ENCODE peak calls at places on chromosomes 13 and 19, in nine cellular contexts. Q is Peyer's patch, M is HCT116, T is Panc1, H is pancreas, U is A673, W is fibroblast of lung, Z is mesendoderm, B is fibroblast of the aortic adventitia. K is an unnamed sample.

GRCh38 chr13:29465741-29466293 is 129.7 kb downstream of the SLC7A1 start:
- DNase-seq in Q (no peak), M (no peak), T (no peak), H (no peak), U (no peak), W (peak; percentile 83), Z (peak; percentile 61), B (peak; percentile 54), K (peak; percentile 63)

GRCh38 chr13:110186221-110186838 is 120.6 kb downstream of the COL4A1 start:
- DNase-seq in Q (no peak), M (no peak), T (no peak), H (no peak), U (no peak), W (peak; percentile 41), Z (peak; percentile 84), B (no peak), K (peak; percentile 46)

GRCh38 chr19:52498571-52498970 is 28.9 kb upstream of the ZNF808 start:
- DNase-seq in Q (no peak), M (no peak), T (no peak), H (no peak), U (no peak), W (no peak), Z (no peak), B (no peak), K (no peak)

GRCh38 chr13:73327579-73327978 is 268.8 kb downstream of the KLF5 start:
- DNase-seq in Q (no peak), M (no peak), T (no peak), H (no peak), U (no peak), W (no peak), Z (no peak), B (no peak), K (no peak)

GRCh38 chr13:110726726-110727125 is 13.2 kb downstream of the ING1 start:
- DNase-seq in Q (no peak), M (no peak), T (no peak), H (no peak), U (no peak), W (no peak), Z (no peak), B (no peak), K (no peak)

GRCh38 chr19:48149430-48149829 is 20.7 kb downstream of the LIG1 start:
- DNase-seq in Q (no peak), M (no peak), T (no peak), H (no peak), U (no peak), W (no peak), Z (no peak), B (no peak), K (no peak)

GRCh38 chr19:17753976-17754375 is 2.7 kb downstream of the FCHO1 start:
- DNase-seq in Q (no peak), M (no peak), T (no peak), H (no peak), U (peak; percentile 44), W (no peak), Z (no peak), B (no peak), K (no peak)

GRCh38 chr13:53201454-53202225 is 173.0 kb downstream of the OLFM4 start:
- DNase-seq in Q (peak; percentile 49), M (no peak), T (no peak), H (peak; percentile 20), U (peak; percentile 60), W (no peak), Z (peak; percentile 53), B (no peak), K (no peak)

GRCh38 chr19:14181906-14182305 is 24.1 kb downstream of the ADGRL1 start:
- DNase-seq in Q (no peak), M (no peak), T (no peak), H (no peak), U (no peak), W (no peak), Z (no peak), B (no peak), K (no peak)

GRCh38 chr19:32873560-32873959 is 4.0 kb upstream of the SLC7A9 start:
- DNase-seq in Q (no peak), M (no peak), T (no peak), H (no peak), U (no peak), W (no peak), Z (no peak), B (no peak), K (no peak)

DNA sequence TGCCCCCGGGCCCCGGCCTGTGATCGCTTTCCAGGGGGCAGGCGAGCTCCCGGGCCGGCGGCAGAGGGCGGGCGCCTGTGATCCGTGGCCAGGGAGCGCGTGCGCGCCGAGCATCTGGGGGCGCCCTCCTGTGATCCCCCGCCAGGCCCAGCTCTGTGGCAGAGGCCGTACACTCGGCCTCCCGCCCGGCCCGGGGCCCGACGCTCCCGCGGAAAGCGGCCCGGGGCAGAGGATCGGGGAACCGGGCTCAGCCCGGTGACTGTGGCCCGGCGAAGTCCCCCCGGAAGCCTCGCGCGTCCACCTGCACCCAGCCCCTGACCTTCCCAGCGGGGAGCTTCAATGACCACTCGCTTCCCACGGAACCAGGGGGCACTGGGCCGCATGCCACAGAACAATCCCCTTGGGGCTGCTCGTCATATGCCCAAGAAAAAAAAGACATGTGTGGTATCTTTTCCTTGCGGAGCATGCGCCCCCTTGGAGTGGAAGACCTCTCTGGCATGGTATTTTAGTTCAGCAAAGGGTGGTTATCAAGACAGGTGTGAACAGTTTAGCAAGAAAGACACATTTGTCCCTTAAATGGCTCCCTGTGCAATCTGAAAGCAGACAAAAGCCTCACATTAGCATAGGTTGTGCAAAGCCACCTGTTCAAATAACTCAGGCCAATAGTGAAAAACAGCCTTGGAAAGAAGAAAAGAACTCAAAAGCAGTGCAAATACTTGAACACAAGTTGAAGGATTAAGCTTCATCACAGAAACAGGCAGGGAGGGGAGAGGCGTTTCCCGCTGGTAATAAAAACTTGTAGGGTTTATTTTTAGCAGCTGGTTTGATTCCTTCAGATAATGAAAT is 290.8 kb upstream of the SOX21 start:
- DNase-seq in Q (no peak), M (no peak), T (no peak), H (no peak), U (no peak), W (no peak), Z (no peak), B (peak; percentile 32), K (peak; percentile 19)
- H3K4me3 ChIP-seq in Q (no peak overlapping the region), M (no peak overlapping the region), T (peak overlapping the region; percentile 7), H (peak overlapping the region; percentile 8), U (no peak overlapping the region), W (peak overlapping the region; percentile 43), Z (no peak overlapping the region), B (peak overlapping the region; percentile 47), K (peak overlapping the region; percentile 29)

GRCh38 chr13:50071399-50071798 is 56.2 kb downstream of the KCNRG start:
- DNase-seq in Q (no peak), M (no peak), T (no peak), H (no peak), U (no peak), W (no peak), Z (peak; percentile 1), B (peak; percentile 28), K (peak; percentile 34)
- H3K4me3 ChIP-seq in Q (no peak overlapping the region), M (no peak overlapping the region), T (no peak overlapping the region), H (no peak overlapping the region), U (no peak overlapping the region), W (no peak overlapping the region), Z (no peak overlapping the region), B (peak overlapping the region; percentile 6), K (no peak overlapping the region)

GRCh38 chr19:39508629-39509028 is 6.3 kb upstream of the SELENOV start:
- DNase-seq in Q (no peak), M (no peak), T (no peak), H (no peak), U (no peak), W (no peak), Z (no peak), B (no peak), K (no peak)

GRCh38 chr19:39509233-39509632 is 5.7 kb upstream of the SELENOV start:
- DNase-seq in Q (no peak), M (no peak), T (no peak), H (no peak), U (no peak), W (no peak), Z (no peak), B (no peak), K (no peak)

GRCh38 chr19:39506944-39507714 is 7.8 kb upstream of the SELENOV start:
- DNase-seq in Q (peak; percentile 53), M (no peak), T (peak; percentile 100), H (no peak), U (peak; percentile 85), W (peak; percentile 69), Z (peak; percentile 86), B (peak; percentile 38), K (peak; percentile 55)

GRCh38 chr19:39507715-39508364 is 7.1 kb upstream of the SELENOV start:
- DNase-seq in Q (no peak), M (no peak), T (no peak), H (no peak), U (no peak), W (no peak), Z (no peak), B (no peak), K (no peak)

GRCh38 chr19:39506598-39506943 is 7.8 kb downstream of the DLL3 start:
- DNase-seq in Q (no peak), M (no peak), T (peak; percentile 80), H (no peak), U (no peak), W (no peak), Z (no peak), B (no peak), K (no peak)
- H3K4me3 ChIP-seq in Q (peak overlapping the region; percentile 53), M (no peak overlapping the region), T (peak overlapping the region; percentile 39), H (no peak overlapping the region), U (no peak overlapping the region), W (no peak overlapping the region), Z (no peak overlapping the region), B (peak overlapping the region; percentile 65), K (peak overlapping the region; percentile 33)

GRCh38 chr13:32320528-32320927 is 5.2 kb downstream of the BRCA2 start:
- DNase-seq in Q (no peak), M (no peak), T (no peak), H (no peak), U (no peak), W (no peak), Z (no peak), B (no peak), K (no peak)

GRCh38 chr13:32315255-32316029 is at the start of the genes BRCA2 and ZAR1L:
- DNase-seq in Q (peak; percentile 93), M (peak; percentile 77), T (peak; percentile 17), H (peak; percentile 86), U (peak; percentile 94), W (peak; percentile 91), Z (peak; percentile 95), B (peak; percentile 88), K (peak; percentile 93)

GRCh38 chr13:32316030-32316344 is 679 bp downstream of the BRCA2 start:
- DNase-seq in Q (no peak), M (no peak), T (no peak), H (no peak), U (no peak), W (no peak), Z (no peak), B (no peak), K (no peak)

GRCh38 chr13:32316476-32316875 is 1.2 kb downstream of the BRCA2 start:
- DNase-seq in Q (no peak), M (no peak), T (no peak), H (no peak), U (peak; percentile 5), W (no peak), Z (no peak), B (no peak), K (peak; percentile 28)

GRCh38 chr13:32318072-32318471 is 2.8 kb downstream of the BRCA2 start:
- DNase-seq in Q (no peak), M (no peak), T (no peak), H (no peak), U (no peak), W (no peak), Z (no peak), B (no peak), K (no peak)
- H3K4me3 ChIP-seq in Q (no peak overlapping the region), M (no peak overlapping the region), T (no peak overlapping the region), H (no peak overlapping the region), U (no peak overlapping the region), W (no peak overlapping the region), Z (no peak overlapping the region), B (no peak overlapping the region), K (no peak overlapping the region)

K was measured in fibroblast of villous mesenchyme.